ENCODE peak calls at places on chromosomes 5 and 9, in six cellular contexts. S is IMR-90, M is mesendoderm, U is H1, W is trophoblast cell, K is mesenchymal stem cell. N is an unnamed sample.

GRCh38 chr9:131727184-131727785 is 12.6 kb downstream of the RAPGEF1 start:
- DNase-seq in S (peak; percentile 24), M (peak; percentile 65), U (no peak), W (no peak), K (peak; percentile 71), N (no peak)

GRCh38 chr5:14983666-14984441 is 112.3 kb upstream of the ANKH start:
- DNase-seq in S (no peak), M (no peak), U (no peak), W (no peak), K (no peak), N (no peak)

GRCh38 chr9:121340676-121341392 is 29.2 kb downstream of the STOM start:
- DNase-seq in S (peak; percentile 48), M (peak; percentile 25), U (no peak), W (no peak), K (no peak), N (no peak)

GRCh38 chr9:14288433-14288832 is 25.5 kb downstream of the NFIB start:
- DNase-seq in S (no peak), M (no peak), U (no peak), W (no peak), K (no peak), N (no peak)

GRCh38 chr5:103224118-103224893 is 34.3 kb upstream of the MACIR start:
- DNase-seq in S (peak; percentile 75), M (peak; percentile 90), U (peak; percentile 68), W (peak; percentile 47), K (peak; percentile 78), N (peak; percentile 41)

GRCh38 chr9:14961372-14962068 is 51.3 kb upstream of the FREM1 start:
- DNase-seq in S (no peak), M (peak; percentile 73), U (no peak), W (no peak), K (peak; percentile 24), N (no peak)

GRCh38 chr5:172361566-172362238 is 78.1 kb upstream of the UBTD2 start:
- DNase-seq in S (peak; percentile 100), M (peak; percentile 66), U (no peak), W (peak; percentile 97), K (peak; percentile 95), N (no peak)

GRCh38 chr9:7316458-7316795 is 483.2 kb downstream of the DMAC1 start:
- DNase-seq in S (no peak), M (no peak), U (no peak), W (no peak), K (no peak), N (no peak)

GRCh38 chr5:3351581-3352442 is 243.8 kb upstream of the IRX1 start:
- DNase-seq in S (no peak), M (peak; percentile 2), U (no peak), W (no peak), K (no peak), N (no peak)

GRCh38 chr9:74078647-74079046 is 418.5 kb upstream of the RORB start:
- DNase-seq in S (no peak), M (peak; percentile 88), U (no peak), W (no peak), K (peak; percentile 35), N (no peak)
- H4K8ac ChIP-seq in S (no peak overlapping the region), M (no peak overlapping the region), U (no peak overlapping the region), W (no peak overlapping the region), K (no peak overlapping the region), N (no peak overlapping the region)

GRCh38 chr5:153625826-153626354 is 135.4 kb downstream of the GRIA1 start:
- DNase-seq in S (no peak), M (no peak), U (no peak), W (no peak), K (no peak), N (no peak)

GRCh38 chr5:153619706-153620105 is 129.2 kb downstream of the GRIA1 start:
- DNase-seq in S (peak; percentile 69), M (no peak), U (no peak), W (no peak), K (peak; percentile 80), N (no peak)

GRCh38 chr5:153626836-153627235 is 136.4 kb downstream of the GRIA1 start:
- DNase-seq in S (no peak), M (no peak), U (no peak), W (no peak), K (no peak), N (no peak)

GRCh38 chr5:153623117-153623516 is 132.6 kb downstream of the GRIA1 start:
- DNase-seq in S (no peak), M (no peak), U (no peak), W (no peak), K (no peak), N (no peak)

DNA sequence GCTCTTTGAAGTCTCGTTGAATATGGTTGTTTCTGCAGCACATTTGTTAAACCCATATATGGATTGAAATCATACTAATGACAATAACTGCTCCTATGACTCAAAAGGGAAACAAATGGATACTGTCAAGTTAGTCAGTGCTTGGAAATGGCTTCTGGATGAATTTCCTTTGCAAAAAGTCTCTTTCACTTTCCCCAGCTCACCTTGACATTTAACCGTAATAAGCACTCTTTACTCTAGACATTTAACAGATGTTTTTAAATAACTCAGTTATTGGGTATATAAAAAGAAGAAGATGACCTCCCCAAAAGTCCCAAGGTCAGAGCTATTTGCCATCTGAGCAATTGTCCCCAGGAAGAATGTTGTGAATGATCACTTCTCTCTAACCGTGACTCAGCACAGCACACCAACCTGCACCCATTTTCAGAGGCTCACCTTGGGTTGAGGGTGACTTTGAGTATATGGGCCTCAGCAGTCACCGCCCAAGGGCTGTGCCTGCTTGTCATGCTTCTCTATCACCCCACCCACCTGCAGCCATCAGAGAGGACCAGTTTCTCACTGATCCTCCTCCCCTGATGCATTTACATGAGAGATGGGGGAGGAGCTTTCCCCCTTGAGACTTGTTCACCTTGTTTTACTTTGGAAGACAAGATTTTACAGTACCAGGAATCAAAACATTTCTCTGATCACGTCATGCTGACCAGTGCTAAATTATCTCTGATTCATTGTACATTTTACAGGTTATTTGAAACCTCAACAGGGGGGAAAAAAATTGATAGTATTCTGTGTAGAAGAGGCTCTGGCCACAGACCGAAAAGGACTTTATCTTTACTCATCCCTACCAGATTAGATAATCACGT is 133.7 kb downstream of the GRIA1 start:
- DNase-seq in S (peak; percentile 69), M (no peak), U (no peak), W (no peak), K (no peak), N (no peak)
- H3K4me3 ChIP-seq in S (no peak overlapping the region), M (no peak overlapping the region), U (no peak overlapping the region), W (no peak overlapping the region), K (no peak overlapping the region), N (no peak overlapping the region)

GRCh38 chr9:3929345-3930150 is 370.3 kb downstream of the GLIS3 start:
- DNase-seq in S (no peak), M (no peak), U (no peak), W (no peak), K (no peak), N (no peak)
- H4K8ac ChIP-seq in S (no peak overlapping the region), M (no peak overlapping the region), U (no peak overlapping the region), W (no peak overlapping the region), K (no peak overlapping the region), N (no peak overlapping the region)

GRCh38 chr5:177077335-177077734 is 9.4 kb upstream of the FGFR4 start:
- DNase-seq in S (no peak), M (no peak), U (no peak), W (no peak), K (no peak), N (no peak)
- H3K4me3 ChIP-seq in S (no peak overlapping the region), M (no peak overlapping the region), U (no peak overlapping the region), W (no peak overlapping the region), K (no peak overlapping the region), N (no peak overlapping the region)

DNA sequence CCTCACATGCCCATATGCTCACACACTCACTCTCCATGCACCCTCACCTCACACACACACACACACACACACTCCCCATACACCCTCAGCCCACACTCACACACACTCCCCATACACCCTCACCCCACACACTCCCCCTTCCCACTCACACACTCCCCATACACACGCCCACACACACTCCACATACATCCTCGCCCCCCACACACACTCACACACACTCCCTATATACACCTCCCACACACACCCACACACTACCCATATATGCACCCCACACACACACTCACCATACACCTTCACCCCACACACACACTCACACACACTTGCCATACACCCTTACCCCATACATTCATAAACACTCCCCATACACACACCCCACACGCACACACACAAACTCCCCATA is 550.7 kb upstream of the DAP start:
- DNase-seq in S (no peak), M (no peak), U (no peak), W (no peak), K (no peak), N (no peak)
- H4K8ac ChIP-seq in S (no peak overlapping the region), M (no peak overlapping the region), U (no peak overlapping the region), W (no peak overlapping the region), K (no peak overlapping the region), N (peak overlapping the region; percentile 20)

GRCh38 chr9:74847478-74848149 is 40.1 kb downstream of the TRPM6 start:
- DNase-seq in S (no peak), M (no peak), U (no peak), W (no peak), K (no peak), N (no peak)

GRCh38 chr9:74846771-74847170 is 41.0 kb downstream of the TRPM6 start:
- DNase-seq in S (peak; percentile 6), M (no peak), U (no peak), W (no peak), K (peak; percentile 1), N (no peak)

GRCh38 chr9:74848150-74848525 is 39.6 kb downstream of the TRPM6 start:
- DNase-seq in S (no peak), M (no peak), U (no peak), W (no peak), K (no peak), N (no peak)
- H3K4me3 ChIP-seq in S (no peak overlapping the region), M (no peak overlapping the region), U (no peak overlapping the region), W (no peak overlapping the region), K (no peak overlapping the region), N (no peak overlapping the region)